ENCODE peak calls at places on chromosome 12, in six cellular contexts. H, F, Q, K, C and I are unnamed samples.
A peak's percentile ranks its signal among the peaks of the same experiment; 100 is the strongest.

GRCh38 chr12:105278043-105278697 is 42.2 kb upstream of the APPL2 start:
- DNase-seq in H (no peak), F (no peak), C (no peak), K (no peak), Q (peak; percentile 25), I (no peak)

GRCh38 chr12:40831916-40832315 is 139.7 kb downstream of the CNTN1 start:
- DNase-seq in Q (no peak), F (no peak), K (no peak), C (no peak), H (no peak), I (no peak)

GRCh38 chr12:96040305-96041133 is 5.1 kb upstream of the LTA4H start:
- DNase-seq in K (no peak), F (peak; percentile 35), Q (no peak), C (no peak), H (no peak), I (no peak)

GRCh38 chr12:58171914-58172313 is 230.5 kb downstream of the ATP23 start:
- DNase-seq in F (peak; percentile 45), K (no peak), C (no peak), Q (peak; percentile 39), H (no peak), I (no peak)

GRCh38 chr12:108955225-108955835 is 65.5 kb downstream of the SVOP start:
- DNase-seq in Q (no peak), H (no peak), F (peak; percentile 26), K (peak; percentile 27), C (no peak), I (no peak)

GRCh38 chr12:111446044-111446581 is 40.4 kb downstream of the SH2B3 start:
- DNase-seq in C (no peak), F (no peak), K (no peak), H (no peak), Q (peak; percentile 62), I (no peak)

GRCh38 chr12:46459111-46459510 is 86.5 kb upstream of the SLC38A2 start:
- DNase-seq in K (no peak), H (no peak), F (peak; percentile 89), C (peak; percentile 37), Q (peak; percentile 91), I (no peak)

GRCh38 chr12:94098466-94098865 is 49.9 kb upstream of the PLXNC1 start:
- DNase-seq in H (no peak), C (no peak), Q (peak; percentile 71), F (peak; percentile 88), K (no peak), I (no peak)

GRCh38 chr12:2877959-2878732 is 1.1 kb downstream of the RHNO1 start:
- DNase-seq in K (no peak), F (no peak), H (no peak), Q (peak; percentile 53), C (no peak), I (no peak)

GRCh38 chr12:84201976-84202375 is 710.6 kb downstream of the SLC6A15 start:
- DNase-seq in Q (peak; percentile 4), C (no peak), K (no peak), F (no peak), H (no peak), I (no peak)

GRCh38 chr12:45269407-45269741 is 53.5 kb downstream of the ANO6 start:
- DNase-seq in C (no peak), Q (no peak), H (no peak), K (no peak), F (no peak), I (no peak)

GRCh38 chr12:3252416-3252815 is 175.2 kb downstream of the TSPAN9 start:
- DNase-seq in H (peak; percentile 60), Q (peak; percentile 74), C (no peak), F (peak; percentile 10), K (peak; percentile 89), I (no peak)

GRCh38 chr12:56522486-56523193 is 1.0 kb downstream of the RBMS2 start:
- DNase-seq in Q (peak; percentile 13), K (no peak), F (peak; percentile 60), H (no peak), C (no peak), I (no peak)

GRCh38 chr12:20370001-20370381 is 1.7 kb downstream of the PDE3A start:
- DNase-seq in F (peak; percentile 14), H (peak; percentile 41), K (no peak), C (no peak), Q (no peak), I (no peak)

GRCh38 chr12:94488449-94488848 is 28.8 kb upstream of the CEP83 start:
- DNase-seq in C (no peak), H (no peak), F (no peak), K (no peak), Q (peak; percentile 6), I (peak; percentile 35)

GRCh38 chr12:116707751-116708150 is 30.1 kb downstream of the SPRING1 start:
- DNase-seq in H (no peak), C (no peak), K (no peak), Q (no peak), F (no peak), I (no peak)

GRCh38 chr12:28870839-28871440 is 278.1 kb upstream of the FAR2 start:
- DNase-seq in Q (peak; percentile 20), K (no peak), F (peak; percentile 36), C (no peak), H (no peak), I (no peak)

GRCh38 chr12:73361156-73361866 is 1089.1 kb downstream of the TRHDE start:
- DNase-seq in C (no peak), F (no peak), H (no peak), K (no peak), Q (no peak), I (no peak)

GRCh38 chr12:115570271-115570777 is 707.2 kb downstream of the MED13L start:
- DNase-seq in C (no peak), Q (peak; percentile 48), K (no peak), F (peak; percentile 62), H (no peak), I (no peak)

GRCh38 chr12:132007041-132007440 is 57.3 kb downstream of the EP400 start:
- DNase-seq in Q (no peak), H (no peak), K (no peak), C (no peak), F (no peak), I (no peak)

GRCh38 chr12:132006056-132006680 is 56.4 kb downstream of the EP400 start:
- DNase-seq in F (no peak), Q (peak; percentile 15), C (no peak), H (no peak), K (no peak), I (no peak)

GRCh38 chr12:132004946-132005345 is 55.2 kb downstream of the EP400 start:
- DNase-seq in H (no peak), Q (no peak), C (no peak), K (no peak), F (no peak), I (no peak)

GRCh38 chr12:132014092-132014914 is 64.6 kb downstream of the EP400 start:
- DNase-seq in C (no peak), K (no peak), Q (peak; percentile 25), F (no peak), H (peak; percentile 26), I (no peak)

DNA sequence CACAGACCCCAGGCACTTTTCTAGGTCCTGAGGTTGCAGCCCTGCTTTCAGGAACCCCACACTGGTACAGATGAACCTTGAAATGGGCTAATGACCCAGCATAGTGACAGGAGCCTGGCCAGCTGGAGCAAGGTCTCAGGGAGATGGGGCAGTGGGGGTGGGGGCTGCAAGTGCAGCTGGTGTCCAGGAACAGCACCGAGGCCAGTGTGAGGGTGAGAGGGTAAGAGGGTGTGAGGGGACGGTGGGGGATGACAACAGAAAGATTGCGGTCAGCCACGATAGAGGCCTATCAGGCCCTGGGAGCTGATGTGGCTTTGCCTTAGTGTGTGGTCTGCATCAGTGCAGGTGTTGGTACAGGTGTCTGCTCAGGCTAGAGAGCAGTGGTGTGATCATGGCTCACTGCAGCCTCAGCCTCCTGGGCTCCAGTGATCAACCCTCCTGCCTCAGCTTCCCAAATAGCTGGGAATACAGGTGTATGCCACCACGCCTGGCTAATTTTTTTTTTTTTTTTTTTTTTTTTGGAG is 59.7 kb downstream of the EP400 start:
- DNase-seq in Q (no peak), H (no peak), F (no peak), K (no peak), C (no peak), I (no peak)
- H3K36me3 ChIP-seq in Q (peaks cover 45% of the 10 kb centered on the region), H (peaks cover 94% of the 10 kb centered on the region), F (peaks cover 41% of the 10 kb centered on the region), K (peaks cover 12% of the 10 kb centered on the region), C (peaks cover 90% of the 10 kb centered on the region), I (peaks cover 32% of the 10 kb centered on the region)

GRCh38 chr12:102879-103168 is 36.3 kb downstream of the IQSEC3 start:
- DNase-seq in F (no peak), K (no peak), Q (no peak), H (no peak), C (no peak), I (no peak)

GRCh38 chr12:103169-103981 is 36.8 kb downstream of the IQSEC3 start:
- DNase-seq in F (no peak), K (no peak), H (no peak), Q (no peak), C (no peak), I (no peak)

GRCh38 chr12:106118-106561 is 39.6 kb downstream of the IQSEC3 start:
- DNase-seq in F (no peak), Q (no peak), C (peak; percentile 9), H (no peak), K (no peak), I (peak; percentile 67)

GRCh38 chr12:105696-106095 is 39.1 kb downstream of the IQSEC3 start:
- DNase-seq in Q (no peak), K (no peak), H (no peak), F (no peak), C (no peak), I (no peak)

GRCh38 chr12:104573-105081 is 38.1 kb downstream of the IQSEC3 start:
- DNase-seq in Q (no peak), K (no peak), C (peak; percentile 59), F (no peak), H (no peak), I (no peak)
- TF ChIP-seq CTCF in Q (no peak), K (no peak), C (no peak), F (no peak), H (no peak), I (no peak)

GRCh38 chr12:6178981-6179761 is 21.0 kb upstream of the CD9 start:
- DNase-seq in Q (peak; percentile 51), K (no peak), C (no peak), H (no peak), F (peak; percentile 80), I (no peak)
- H3K4me3 ChIP-seq in Q (no peak overlapping the region), K (no peak overlapping the region), C (no peak overlapping the region), H (no peak overlapping the region), F (no peak overlapping the region), I (no peak overlapping the region)

DNA sequence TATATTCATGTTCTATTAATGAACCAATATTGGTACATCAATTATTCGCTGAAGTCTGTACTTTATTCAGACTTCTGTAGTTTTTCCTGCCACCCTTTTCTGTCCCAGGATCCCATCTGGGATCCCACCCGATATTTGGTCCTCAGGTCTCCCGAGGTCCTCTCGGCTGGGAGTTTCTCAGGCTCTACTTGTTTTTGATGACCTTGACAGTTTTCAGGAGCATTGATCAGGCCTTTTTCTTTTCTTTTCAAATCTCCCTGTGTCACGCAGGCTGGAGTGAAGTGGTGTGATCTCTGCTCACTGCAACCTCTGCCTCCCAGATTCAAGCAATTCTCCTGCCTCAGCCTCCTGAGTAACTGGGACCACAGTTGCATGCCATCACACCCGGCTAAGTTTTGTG is 11.2 kb downstream of the BRI3BP start:
- DNase-seq in K (no peak), Q (no peak), H (no peak), C (no peak), F (no peak), I (no peak)
- H3K36me3 ChIP-seq in K (no peaks in the 10 kb centered on the region), Q (no peaks in the 10 kb centered on the region), H (no peaks in the 10 kb centered on the region), C (peaks cover 41% of the 10 kb centered on the region), F (no peaks in the 10 kb centered on the region), I (peaks cover 9% of the 10 kb centered on the region)

GRCh38 chr12:99852666-99853065 is 132.1 kb downstream of the ANKS1B start:
- DNase-seq in K (no peak), Q (no peak), H (no peak), F (no peak), C (no peak), I (no peak)
- TF ChIP-seq CTCF in K (no peak), Q (no peak), H (no peak), F (no peak), C (no peak), I (no peak)